ENCODE peak calls at places on chromosomes 11 and 22, in ten cellular contexts. One of them, this sample, is unnamed.

GRCh38 chr11:66936326-66936725 is 21.9 kb downstream of the PC start:
- DNase-seq in stomach: no peak
- DNase-seq in H54: no peak
- DNase-seq in HT-29: no peak
- DNase-seq in smooth muscle cell of the brain vasculature: no peak
- DNase-seq in stimulated activated naive B cell treated with anti-CD40 and anti-IgM and Interleukin-4, amounts not matched to agents 10 μg/mL and 1 μg/mL and 100 μg/mL, for 72 hours: no peak
- DNase-seq in BE2C: no peak
- DNase-seq in upper lobe of left lung: no peak
- DNase-seq in Right ventricle myocardium superior: no peak
- DNase-seq in Jurkat, Clone E6-1: no peak
- DNase-seq in this sample: no peak

GRCh38 chr11:61075891-61076290 is 26.4 kb upstream of the CD5 start:
- DNase-seq in stomach: peak; percentile 71
- DNase-seq in stimulated activated naive B cell treated with anti-CD40 and anti-IgM and Interleukin-4, amounts not matched to agents 10 μg/mL and 1 μg/mL and 100 μg/mL, for 72 hours: no peak
- DNase-seq in smooth muscle cell of the brain vasculature: peak; percentile 37
- DNase-seq in Right ventricle myocardium superior: no peak
- DNase-seq in H54: peak; percentile 28
- DNase-seq in BE2C: no peak
- DNase-seq in HT-29: no peak
- DNase-seq in upper lobe of left lung: peak; percentile 30
- DNase-seq in Jurkat, Clone E6-1: no peak
- DNase-seq in this sample: peak; percentile 17

GRCh38 chr11:111359223-111360149 is 19.6 kb downstream of the POU2AF1 start:
- DNase-seq in H54: no peak
- DNase-seq in stomach: no peak
- DNase-seq in Jurkat, Clone E6-1: no peak
- DNase-seq in HT-29: peak; percentile 44
- DNase-seq in Right ventricle myocardium superior: no peak
- DNase-seq in smooth muscle cell of the brain vasculature: no peak
- DNase-seq in BE2C: no peak
- DNase-seq in upper lobe of left lung: no peak
- DNase-seq in stimulated activated naive B cell treated with anti-CD40 and anti-IgM and Interleukin-4, amounts not matched to agents 10 μg/mL and 1 μg/mL and 100 μg/mL, for 72 hours: no peak
- DNase-seq in this sample: no peak

GRCh38 chr11:112999518-112999917 is 38.3 kb downstream of the NCAM1 start:
- DNase-seq in stomach: no peak
- DNase-seq in smooth muscle cell of the brain vasculature: no peak
- DNase-seq in HT-29: no peak
- DNase-seq in stimulated activated naive B cell treated with anti-CD40 and anti-IgM and Interleukin-4, amounts not matched to agents 10 μg/mL and 1 μg/mL and 100 μg/mL, for 72 hours: no peak
- DNase-seq in upper lobe of left lung: no peak
- DNase-seq in H54: no peak
- DNase-seq in BE2C: peak; percentile 74
- DNase-seq in Right ventricle myocardium superior: no peak
- DNase-seq in Jurkat, Clone E6-1: no peak
- DNase-seq in this sample: no peak

GRCh38 chr11:3627291-3627690 is 14.5 kb downstream of the ART5 start:
- DNase-seq in H54: peak; percentile 76
- DNase-seq in upper lobe of left lung: no peak
- DNase-seq in HT-29: no peak
- DNase-seq in Jurkat, Clone E6-1: no peak
- DNase-seq in smooth muscle cell of the brain vasculature: no peak
- DNase-seq in Right ventricle myocardium superior: no peak
- DNase-seq in BE2C: no peak
- DNase-seq in stimulated activated naive B cell treated with anti-CD40 and anti-IgM and Interleukin-4, amounts not matched to agents 10 μg/mL and 1 μg/mL and 100 μg/mL, for 72 hours: no peak
- DNase-seq in stomach: no peak
- DNase-seq in this sample: no peak

GRCh38 chr11:28089378-28089777 is 18.6 kb downstream of the KIF18A start:
- DNase-seq in upper lobe of left lung: no peak
- DNase-seq in smooth muscle cell of the brain vasculature: no peak
- DNase-seq in H54: no peak
- DNase-seq in stomach: no peak
- DNase-seq in stimulated activated naive B cell treated with anti-CD40 and anti-IgM and Interleukin-4, amounts not matched to agents 10 μg/mL and 1 μg/mL and 100 μg/mL, for 72 hours: no peak
- DNase-seq in BE2C: no peak
- DNase-seq in Right ventricle myocardium superior: no peak
- DNase-seq in HT-29: no peak
- DNase-seq in Jurkat, Clone E6-1: no peak
- DNase-seq in this sample: no peak

GRCh38 chr11:48216510-48216909 is at the start of gene OR4B1:
- DNase-seq in BE2C: no peak
- DNase-seq in upper lobe of left lung: no peak
- DNase-seq in stimulated activated naive B cell treated with anti-CD40 and anti-IgM and Interleukin-4, amounts not matched to agents 10 μg/mL and 1 μg/mL and 100 μg/mL, for 72 hours: no peak
- DNase-seq in HT-29: no peak
- DNase-seq in H54: no peak
- DNase-seq in Right ventricle myocardium superior: no peak
- DNase-seq in smooth muscle cell of the brain vasculature: no peak
- DNase-seq in stomach: no peak
- DNase-seq in Jurkat, Clone E6-1: no peak
- DNase-seq in this sample: no peak

GRCh38 chr11:16792426-16792825 is 54.0 kb downstream of the C11orf58 start:
- DNase-seq in Right ventricle myocardium superior: no peak
- DNase-seq in Jurkat, Clone E6-1: peak; percentile 39
- DNase-seq in HT-29: no peak
- DNase-seq in stimulated activated naive B cell treated with anti-CD40 and anti-IgM and Interleukin-4, amounts not matched to agents 10 μg/mL and 1 μg/mL and 100 μg/mL, for 72 hours: no peak
- DNase-seq in upper lobe of left lung: no peak
- DNase-seq in H54: no peak
- DNase-seq in smooth muscle cell of the brain vasculature: no peak
- DNase-seq in BE2C: no peak
- DNase-seq in stomach: no peak
- DNase-seq in this sample: no peak

GRCh38 chr11:64165482-64165841 is 451 bp downstream of the MACROD1 start:
- DNase-seq in H54: no peak
- DNase-seq in Right ventricle myocardium superior: peak; percentile 60
- DNase-seq in stomach: no peak
- DNase-seq in HT-29: peak; percentile 22
- DNase-seq in Jurkat, Clone E6-1: no peak
- DNase-seq in upper lobe of left lung: no peak
- DNase-seq in stimulated activated naive B cell treated with anti-CD40 and anti-IgM and Interleukin-4, amounts not matched to agents 10 μg/mL and 1 μg/mL and 100 μg/mL, for 72 hours: no peak
- DNase-seq in smooth muscle cell of the brain vasculature: no peak
- DNase-seq in BE2C: peak; percentile 40
- DNase-seq in this sample: peak; percentile 33

GRCh38 chr11:31645747-31646146 is 136.2 kb downstream of the ELP4 start:
- DNase-seq in Right ventricle myocardium superior: no peak
- DNase-seq in HT-29: no peak
- DNase-seq in BE2C: no peak
- DNase-seq in stomach: no peak
- DNase-seq in upper lobe of left lung: no peak
- DNase-seq in H54: peak; percentile 1
- DNase-seq in smooth muscle cell of the brain vasculature: peak; percentile 26
- DNase-seq in stimulated activated naive B cell treated with anti-CD40 and anti-IgM and Interleukin-4, amounts not matched to agents 10 μg/mL and 1 μg/mL and 100 μg/mL, for 72 hours: no peak
- DNase-seq in Jurkat, Clone E6-1: no peak
- DNase-seq in this sample: peak; percentile 44

GRCh38 chr22:44925465-44926123 is 84.2 kb downstream of the PHF21B start:
- DNase-seq in HT-29: no peak
- DNase-seq in Jurkat, Clone E6-1: no peak
- DNase-seq in smooth muscle cell of the brain vasculature: no peak
- DNase-seq in stomach: no peak
- DNase-seq in stimulated activated naive B cell treated with anti-CD40 and anti-IgM and Interleukin-4, amounts not matched to agents 10 μg/mL and 1 μg/mL and 100 μg/mL, for 72 hours: no peak
- DNase-seq in H54: no peak
- DNase-seq in BE2C: no peak
- DNase-seq in Right ventricle myocardium superior: peak; percentile 33
- DNase-seq in upper lobe of left lung: no peak
- DNase-seq in this sample: peak; percentile 7

GRCh38 chr11:79396001-79396400 is 44.8 kb downstream of the TENM4 start:
- DNase-seq in Jurkat, Clone E6-1: no peak
- DNase-seq in stomach: no peak
- DNase-seq in H54: no peak
- DNase-seq in stimulated activated naive B cell treated with anti-CD40 and anti-IgM and Interleukin-4, amounts not matched to agents 10 μg/mL and 1 μg/mL and 100 μg/mL, for 72 hours: no peak
- DNase-seq in Right ventricle myocardium superior: no peak
- DNase-seq in BE2C: no peak
- DNase-seq in smooth muscle cell of the brain vasculature: no peak
- DNase-seq in HT-29: no peak
- DNase-seq in upper lobe of left lung: no peak
- DNase-seq in this sample: no peak

GRCh38 chr22:44497218-44497903 is 672 bp downstream of the RTL6 start:
- DNase-seq in stomach: no peak
- DNase-seq in stimulated activated naive B cell treated with anti-CD40 and anti-IgM and Interleukin-4, amounts not matched to agents 10 μg/mL and 1 μg/mL and 100 μg/mL, for 72 hours: no peak
- DNase-seq in Right ventricle myocardium superior: peak; percentile 51
- DNase-seq in H54: no peak
- DNase-seq in smooth muscle cell of the brain vasculature: no peak
- DNase-seq in BE2C: peak; percentile 30
- DNase-seq in upper lobe of left lung: no peak
- DNase-seq in HT-29: no peak
- DNase-seq in Jurkat, Clone E6-1: no peak
- DNase-seq in this sample: no peak

GRCh38 chr11:80350541-80350940 is 909.7 kb upstream of the TENM4 start:
- DNase-seq in Right ventricle myocardium superior: no peak
- DNase-seq in Jurkat, Clone E6-1: no peak
- DNase-seq in stomach: no peak
- DNase-seq in stimulated activated naive B cell treated with anti-CD40 and anti-IgM and Interleukin-4, amounts not matched to agents 10 μg/mL and 1 μg/mL and 100 μg/mL, for 72 hours: no peak
- DNase-seq in HT-29: peak; percentile 33
- DNase-seq in BE2C: no peak
- DNase-seq in H54: no peak
- DNase-seq in upper lobe of left lung: no peak
- DNase-seq in smooth muscle cell of the brain vasculature: no peak
- DNase-seq in this sample: no peak

GRCh38 chr11:111456859-111457730 is 55.1 kb downstream of the BTG4 start:
- DNase-seq in H54: no peak
- DNase-seq in stimulated activated naive B cell treated with anti-CD40 and anti-IgM and Interleukin-4, amounts not matched to agents 10 μg/mL and 1 μg/mL and 100 μg/mL, for 72 hours: no peak
- DNase-seq in Right ventricle myocardium superior: no peak
- DNase-seq in stomach: no peak
- DNase-seq in HT-29: no peak
- DNase-seq in BE2C: no peak
- DNase-seq in smooth muscle cell of the brain vasculature: no peak
- DNase-seq in Jurkat, Clone E6-1: no peak
- DNase-seq in upper lobe of left lung: no peak
- DNase-seq in this sample: no peak

GRCh38 chr11:10605941-10606381 is 37.5 kb upstream of the LYVE1 start:
- DNase-seq in stimulated activated naive B cell treated with anti-CD40 and anti-IgM and Interleukin-4, amounts not matched to agents 10 μg/mL and 1 μg/mL and 100 μg/mL, for 72 hours: no peak
- DNase-seq in upper lobe of left lung: peak; percentile 89
- DNase-seq in Right ventricle myocardium superior: peak; percentile 82
- DNase-seq in BE2C: no peak
- DNase-seq in stomach: peak; percentile 46
- DNase-seq in HT-29: no peak
- DNase-seq in smooth muscle cell of the brain vasculature: peak; percentile 74
- DNase-seq in H54: peak; percentile 23
- DNase-seq in Jurkat, Clone E6-1: no peak
- DNase-seq in this sample: no peak

GRCh38 chr11:10050561-10050960 is 243.5 kb downstream of the SBF2 start:
- DNase-seq in Right ventricle myocardium superior: no peak
- DNase-seq in stimulated activated naive B cell treated with anti-CD40 and anti-IgM and Interleukin-4, amounts not matched to agents 10 μg/mL and 1 μg/mL and 100 μg/mL, for 72 hours: no peak
- DNase-seq in Jurkat, Clone E6-1: no peak
- DNase-seq in HT-29: peak; percentile 61
- DNase-seq in stomach: no peak
- DNase-seq in BE2C: no peak
- DNase-seq in upper lobe of left lung: no peak
- DNase-seq in smooth muscle cell of the brain vasculature: no peak
- DNase-seq in H54: no peak
- DNase-seq in this sample: peak; percentile 16

GRCh38 chr11:65478411-65479183 is 20.2 kb upstream of the MALAT1 start:
- DNase-seq in BE2C: no peak
- DNase-seq in smooth muscle cell of the brain vasculature: no peak
- DNase-seq in stimulated activated naive B cell treated with anti-CD40 and anti-IgM and Interleukin-4, amounts not matched to agents 10 μg/mL and 1 μg/mL and 100 μg/mL, for 72 hours: no peak
- DNase-seq in Jurkat, Clone E6-1: no peak
- DNase-seq in upper lobe of left lung: no peak
- DNase-seq in HT-29: peak; percentile 75
- DNase-seq in Right ventricle myocardium superior: peak; percentile 81
- DNase-seq in H54: no peak
- DNase-seq in stomach: peak; percentile 54
- DNase-seq in this sample: peak; percentile 63

GRCh38 chr11:64619811-64620285 is 28.8 kb downstream of the SLC22A12 start:
- DNase-seq in HT-29: peak; percentile 12
- DNase-seq in stimulated activated naive B cell treated with anti-CD40 and anti-IgM and Interleukin-4, amounts not matched to agents 10 μg/mL and 1 μg/mL and 100 μg/mL, for 72 hours: no peak
- DNase-seq in Jurkat, Clone E6-1: peak; percentile 78
- DNase-seq in upper lobe of left lung: peak; percentile 63
- DNase-seq in smooth muscle cell of the brain vasculature: peak; percentile 1
- DNase-seq in stomach: no peak
- DNase-seq in Right ventricle myocardium superior: no peak
- DNase-seq in H54: peak; percentile 71
- DNase-seq in BE2C: peak; percentile 44
- DNase-seq in this sample: no peak

GRCh38 chr11:92154611-92155010 is 70.0 kb upstream of the FAT3 start:
- DNase-seq in H54: no peak
- DNase-seq in HT-29: no peak
- DNase-seq in Jurkat, Clone E6-1: no peak
- DNase-seq in stimulated activated naive B cell treated with anti-CD40 and anti-IgM and Interleukin-4, amounts not matched to agents 10 μg/mL and 1 μg/mL and 100 μg/mL, for 72 hours: no peak
- DNase-seq in BE2C: no peak
- DNase-seq in Right ventricle myocardium superior: no peak
- DNase-seq in smooth muscle cell of the brain vasculature: no peak
- DNase-seq in upper lobe of left lung: no peak
- DNase-seq in stomach: no peak
- DNase-seq in this sample: no peak

GRCh38 chr22:35728639-35729308 is 11.1 kb downstream of the APOL5 start:
- DNase-seq in H54: no peak
- DNase-seq in upper lobe of left lung: no peak
- DNase-seq in smooth muscle cell of the brain vasculature: no peak
- DNase-seq in BE2C: no peak
- DNase-seq in HT-29: peak; percentile 61
- DNase-seq in stimulated activated naive B cell treated with anti-CD40 and anti-IgM and Interleukin-4, amounts not matched to agents 10 μg/mL and 1 μg/mL and 100 μg/mL, for 72 hours: no peak
- DNase-seq in stomach: peak; percentile 76
- DNase-seq in Jurkat, Clone E6-1: peak; percentile 17
- DNase-seq in Right ventricle myocardium superior: no peak
- DNase-seq in this sample: no peak

GRCh38 chr22:44325718-44326548 is 13.2 kb upstream of the SHISAL1 start:
- DNase-seq in H54: no peak
- DNase-seq in upper lobe of left lung: no peak
- DNase-seq in smooth muscle cell of the brain vasculature: no peak
- DNase-seq in Right ventricle myocardium superior: no peak
- DNase-seq in stimulated activated naive B cell treated with anti-CD40 and anti-IgM and Interleukin-4, amounts not matched to agents 10 μg/mL and 1 μg/mL and 100 μg/mL, for 72 hours: no peak
- DNase-seq in stomach: no peak
- DNase-seq in HT-29: no peak
- DNase-seq in Jurkat, Clone E6-1: no peak
- DNase-seq in BE2C: no peak
- DNase-seq in this sample: peak; percentile 17

GRCh38 chr11:12330491-12331231 is 46.7 kb upstream of the PARVA start:
- DNase-seq in stomach: no peak
- DNase-seq in H54: no peak
- DNase-seq in smooth muscle cell of the brain vasculature: no peak
- DNase-seq in Right ventricle myocardium superior: no peak
- DNase-seq in Jurkat, Clone E6-1: no peak
- DNase-seq in HT-29: no peak
- DNase-seq in BE2C: peak; percentile 31
- DNase-seq in upper lobe of left lung: no peak
- DNase-seq in stimulated activated naive B cell treated with anti-CD40 and anti-IgM and Interleukin-4, amounts not matched to agents 10 μg/mL and 1 μg/mL and 100 μg/mL, for 72 hours: no peak
- DNase-seq in this sample: no peak

GRCh38 chr11:86869531-86869930 is 69.2 kb downstream of the PRSS23 start:
- DNase-seq in H54: no peak
- DNase-seq in BE2C: no peak
- DNase-seq in upper lobe of left lung: no peak
- DNase-seq in stimulated activated naive B cell treated with anti-CD40 and anti-IgM and Interleukin-4, amounts not matched to agents 10 μg/mL and 1 μg/mL and 100 μg/mL, for 72 hours: no peak
- DNase-seq in smooth muscle cell of the brain vasculature: no peak
- DNase-seq in Right ventricle myocardium superior: no peak
- DNase-seq in HT-29: no peak
- DNase-seq in Jurkat, Clone E6-1: no peak
- DNase-seq in stomach: no peak
- DNase-seq in this sample: no peak

GRCh38 chr11:67367014-67367835 is 6.2 kb downstream of the CLCF1 start:
- DNase-seq in upper lobe of left lung: no peak
- DNase-seq in smooth muscle cell of the brain vasculature: no peak
- DNase-seq in Jurkat, Clone E6-1: no peak
- DNase-seq in H54: no peak
- DNase-seq in stomach: no peak
- DNase-seq in BE2C: no peak
- DNase-seq in HT-29: no peak
- DNase-seq in stimulated activated naive B cell treated with anti-CD40 and anti-IgM and Interleukin-4, amounts not matched to agents 10 μg/mL and 1 μg/mL and 100 μg/mL, for 72 hours: no peak
- DNase-seq in Right ventricle myocardium superior: no peak
- DNase-seq in this sample: no peak

GRCh38 chr11:72084960-72085359 is 4.3 kb downstream of the LRRC51 start:
- DNase-seq in Jurkat, Clone E6-1: no peak
- DNase-seq in upper lobe of left lung: no peak
- DNase-seq in stomach: no peak
- DNase-seq in BE2C: no peak
- DNase-seq in smooth muscle cell of the brain vasculature: no peak
- DNase-seq in Right ventricle myocardium superior: no peak
- DNase-seq in H54: no peak
- DNase-seq in HT-29: no peak
- DNase-seq in stimulated activated naive B cell treated with anti-CD40 and anti-IgM and Interleukin-4, amounts not matched to agents 10 μg/mL and 1 μg/mL and 100 μg/mL, for 72 hours: no peak
- DNase-seq in this sample: no peak

GRCh38 chr11:45042560-45042959 is 91.9 kb upstream of the TP53I11 start:
- DNase-seq in HT-29: no peak
- DNase-seq in stimulated activated naive B cell treated with anti-CD40 and anti-IgM and Interleukin-4, amounts not matched to agents 10 μg/mL and 1 μg/mL and 100 μg/mL, for 72 hours: no peak
- DNase-seq in BE2C: peak; percentile 28
- DNase-seq in Right ventricle myocardium superior: no peak
- DNase-seq in upper lobe of left lung: peak; percentile 39
- DNase-seq in smooth muscle cell of the brain vasculature: no peak
- DNase-seq in H54: peak; percentile 82
- DNase-seq in stomach: no peak
- DNase-seq in Jurkat, Clone E6-1: no peak
- DNase-seq in this sample: peak; percentile 43